ENCODE peak calls at places on chromosomes 5 and 9, in nine cellular contexts. One of them, this sample, is unnamed.

GRCh38 chr9:78921341-78921740 is 624.4 kb downstream of the PSAT1 start:
- DNase-seq in endodermal cell: no peak
- DNase-seq in NCI-H1417: no peak
- DNase-seq in Kasumi-1: no peak
- DNase-seq in hepatic stellate cell: peak; percentile 12
- DNase-seq in Panc1: no peak
- DNase-seq in activated naive CD4-positive, alpha-beta T cell treated with anti-CD3 and anti-CD28 coated beads, Interleukin-2, amount 10 ng/mL, durations not matched to agents 7 days and 5 days: no peak
- DNase-seq in stimulated activated effector memory CD8-positive, alpha-beta T cell treated with anti-CD3 and anti-CD28 coated beads, Interleukin-12 subunit alpha, Interleukin-12 subunit beta, amount 100 ng/mL, for 72 hours: no peak
- DNase-seq in EL: no peak
- DNase-seq in this sample: no peak

GRCh38 chr9:127844821-127845359 is 9.6 kb downstream of the ENG start:
- DNase-seq in endodermal cell: peak; percentile 83
- DNase-seq in NCI-H1417: no peak
- DNase-seq in Kasumi-1: no peak
- DNase-seq in hepatic stellate cell: peak; percentile 76
- DNase-seq in Panc1: no peak
- DNase-seq in activated naive CD4-positive, alpha-beta T cell treated with anti-CD3 and anti-CD28 coated beads, Interleukin-2, amount 10 ng/mL, durations not matched to agents 7 days and 5 days: no peak
- DNase-seq in stimulated activated effector memory CD8-positive, alpha-beta T cell treated with anti-CD3 and anti-CD28 coated beads, Interleukin-12 subunit alpha, Interleukin-12 subunit beta, amount 100 ng/mL, for 72 hours: no peak
- DNase-seq in EL: peak; percentile 21
- DNase-seq in this sample: no peak

GRCh38 chr9:112338561-112338960 is 5.1 kb upstream of the PTBP3 start:
- DNase-seq in endodermal cell: no peak
- DNase-seq in NCI-H1417: no peak
- DNase-seq in Kasumi-1: no peak
- DNase-seq in hepatic stellate cell: peak; percentile 44
- DNase-seq in Panc1: no peak
- DNase-seq in activated naive CD4-positive, alpha-beta T cell treated with anti-CD3 and anti-CD28 coated beads, Interleukin-2, amount 10 ng/mL, durations not matched to agents 7 days and 5 days: no peak
- DNase-seq in stimulated activated effector memory CD8-positive, alpha-beta T cell treated with anti-CD3 and anti-CD28 coated beads, Interleukin-12 subunit alpha, Interleukin-12 subunit beta, amount 100 ng/mL, for 72 hours: no peak
- DNase-seq in EL: peak; percentile 74
- DNase-seq in this sample: peak; percentile 70

GRCh38 chr5:177296581-177296980 is 6.9 kb downstream of the RAB24 start:
- DNase-seq in endodermal cell: no peak
- DNase-seq in NCI-H1417: no peak
- DNase-seq in Kasumi-1: no peak
- DNase-seq in hepatic stellate cell: no peak
- DNase-seq in Panc1: no peak
- DNase-seq in activated naive CD4-positive, alpha-beta T cell treated with anti-CD3 and anti-CD28 coated beads, Interleukin-2, amount 10 ng/mL, durations not matched to agents 7 days and 5 days: peak; percentile 25
- DNase-seq in stimulated activated effector memory CD8-positive, alpha-beta T cell treated with anti-CD3 and anti-CD28 coated beads, Interleukin-12 subunit alpha, Interleukin-12 subunit beta, amount 100 ng/mL, for 72 hours: no peak
- DNase-seq in EL: no peak
- DNase-seq in this sample: no peak

GRCh38 chr9:113623851-113624485 is 160.4 kb downstream of the RGS3 start:
- DNase-seq in endodermal cell: peak; percentile 39
- DNase-seq in NCI-H1417: no peak
- DNase-seq in Kasumi-1: no peak
- DNase-seq in hepatic stellate cell: no peak
- DNase-seq in Panc1: no peak
- DNase-seq in activated naive CD4-positive, alpha-beta T cell treated with anti-CD3 and anti-CD28 coated beads, Interleukin-2, amount 10 ng/mL, durations not matched to agents 7 days and 5 days: no peak
- DNase-seq in stimulated activated effector memory CD8-positive, alpha-beta T cell treated with anti-CD3 and anti-CD28 coated beads, Interleukin-12 subunit alpha, Interleukin-12 subunit beta, amount 100 ng/mL, for 72 hours: no peak
- DNase-seq in EL: no peak
- DNase-seq in this sample: no peak

GRCh38 chr5:68465934-68466551 is 250.5 kb downstream of the PIK3R1 start:
- DNase-seq in endodermal cell: no peak
- DNase-seq in NCI-H1417: no peak
- DNase-seq in Kasumi-1: no peak
- DNase-seq in hepatic stellate cell: no peak
- DNase-seq in Panc1: no peak
- DNase-seq in activated naive CD4-positive, alpha-beta T cell treated with anti-CD3 and anti-CD28 coated beads, Interleukin-2, amount 10 ng/mL, durations not matched to agents 7 days and 5 days: no peak
- DNase-seq in stimulated activated effector memory CD8-positive, alpha-beta T cell treated with anti-CD3 and anti-CD28 coated beads, Interleukin-12 subunit alpha, Interleukin-12 subunit beta, amount 100 ng/mL, for 72 hours: no peak
- DNase-seq in EL: no peak
- DNase-seq in this sample: no peak

GRCh38 chr9:744790-745456 is 96.6 kb upstream of the DMRT1 start:
- DNase-seq in endodermal cell: peak; percentile 66
- DNase-seq in NCI-H1417: no peak
- DNase-seq in Kasumi-1: no peak
- DNase-seq in hepatic stellate cell: no peak
- DNase-seq in Panc1: no peak
- DNase-seq in activated naive CD4-positive, alpha-beta T cell treated with anti-CD3 and anti-CD28 coated beads, Interleukin-2, amount 10 ng/mL, durations not matched to agents 7 days and 5 days: no peak
- DNase-seq in stimulated activated effector memory CD8-positive, alpha-beta T cell treated with anti-CD3 and anti-CD28 coated beads, Interleukin-12 subunit alpha, Interleukin-12 subunit beta, amount 100 ng/mL, for 72 hours: no peak
- DNase-seq in EL: no peak
- DNase-seq in this sample: no peak

GRCh38 chr9:88952976-88953375 is 38.3 kb upstream of the S1PR3 start:
- DNase-seq in endodermal cell: no peak
- DNase-seq in NCI-H1417: no peak
- DNase-seq in Kasumi-1: no peak
- DNase-seq in hepatic stellate cell: no peak
- DNase-seq in Panc1: no peak
- DNase-seq in activated naive CD4-positive, alpha-beta T cell treated with anti-CD3 and anti-CD28 coated beads, Interleukin-2, amount 10 ng/mL, durations not matched to agents 7 days and 5 days: no peak
- DNase-seq in stimulated activated effector memory CD8-positive, alpha-beta T cell treated with anti-CD3 and anti-CD28 coated beads, Interleukin-12 subunit alpha, Interleukin-12 subunit beta, amount 100 ng/mL, for 72 hours: no peak
- DNase-seq in EL: no peak
- DNase-seq in this sample: no peak

GRCh38 chr5:63401434-63402046 is 560.7 kb downstream of the HTR1A start:
- DNase-seq in endodermal cell: peak; percentile 92
- DNase-seq in NCI-H1417: peak; percentile 87
- DNase-seq in Kasumi-1: peak; percentile 60
- DNase-seq in hepatic stellate cell: peak; percentile 2
- DNase-seq in Panc1: peak; percentile 22
- DNase-seq in activated naive CD4-positive, alpha-beta T cell treated with anti-CD3 and anti-CD28 coated beads, Interleukin-2, amount 10 ng/mL, durations not matched to agents 7 days and 5 days: peak; percentile 45
- DNase-seq in stimulated activated effector memory CD8-positive, alpha-beta T cell treated with anti-CD3 and anti-CD28 coated beads, Interleukin-12 subunit alpha, Interleukin-12 subunit beta, amount 100 ng/mL, for 72 hours: no peak
- DNase-seq in EL: peak; percentile 25
- DNase-seq in this sample: peak; percentile 42

GRCh38 chr5:9212605-9213004 is 333.3 kb downstream of the SEMA5A start:
- DNase-seq in endodermal cell: no peak
- DNase-seq in NCI-H1417: no peak
- DNase-seq in Kasumi-1: no peak
- DNase-seq in hepatic stellate cell: no peak
- DNase-seq in Panc1: no peak
- DNase-seq in activated naive CD4-positive, alpha-beta T cell treated with anti-CD3 and anti-CD28 coated beads, Interleukin-2, amount 10 ng/mL, durations not matched to agents 7 days and 5 days: no peak
- DNase-seq in stimulated activated effector memory CD8-positive, alpha-beta T cell treated with anti-CD3 and anti-CD28 coated beads, Interleukin-12 subunit alpha, Interleukin-12 subunit beta, amount 100 ng/mL, for 72 hours: no peak
- DNase-seq in EL: peak; percentile 52
- DNase-seq in this sample: no peak

GRCh38 chr5:10275991-10276390 is 25.9 kb downstream of the CCT5 start:
- DNase-seq in endodermal cell: no peak
- DNase-seq in NCI-H1417: no peak
- DNase-seq in Kasumi-1: no peak
- DNase-seq in hepatic stellate cell: no peak
- DNase-seq in Panc1: no peak
- DNase-seq in activated naive CD4-positive, alpha-beta T cell treated with anti-CD3 and anti-CD28 coated beads, Interleukin-2, amount 10 ng/mL, durations not matched to agents 7 days and 5 days: no peak
- DNase-seq in stimulated activated effector memory CD8-positive, alpha-beta T cell treated with anti-CD3 and anti-CD28 coated beads, Interleukin-12 subunit alpha, Interleukin-12 subunit beta, amount 100 ng/mL, for 72 hours: no peak
- DNase-seq in EL: no peak
- DNase-seq in this sample: no peak

This sample was measured in AG20443.